ENCODE peak calls at places on chromosomes 6 and 20, in seven cellular contexts. R is H1, T is IMR-90, J is mesendoderm, V is H9, B is mesenchymal stem cell, Y is trophoblast cell. F is an unnamed sample. For H3K79me1, the result is how much of the 10 kb centered on the place peaks cover.

GRCh38 chr6:40082278-40083043 is 148.2 kb upstream of the MOCS1 start:
- DNase-seq in R (no peak), T (no peak), J (no peak), V (no peak), B (no peak), Y (peak), F (no peak)

GRCh38 chr6:39221115-39221514 is 8.2 kb downstream of the KCNK5 start:
- DNase-seq in R (no peak), T (no peak), J (no peak), V (no peak), B (no peak), Y (no peak), F (no peak)

GRCh38 chr20:21615617-21616080 is 89.8 kb upstream of the PAX1 start:
- DNase-seq in R (peak), T (peak), J (peak), V (peak), B (no peak), Y (peak), F (peak)

GRCh38 chr20:23820493-23820892 is 6.0 kb downstream of the CST2 start:
- DNase-seq in R (no peak), T (peak), J (no peak), V (no peak), B (peak), Y (no peak), F (no peak)

GRCh38 chr6:64890609-64891008 is 816.4 kb downstream of the EYS start:
- DNase-seq in R (no peak), T (peak), J (no peak), V (no peak), B (no peak), Y (no peak), F (no peak)

GRCh38 chr20:4613718-4614620 is 107.7 kb upstream of the PRND start:
- DNase-seq in R (peak), T (no peak), J (peak), V (peak), B (peak), Y (peak), F (no peak)

GRCh38 chr6:81643156-81643555 is 109.3 kb downstream of the TENT5A start:
- DNase-seq in R (no peak), T (no peak), J (no peak), V (no peak), B (no peak), Y (peak), F (no peak)

GRCh38 chr6:160379464-160379863 is 31.3 kb downstream of the SLC22A3 start:
- DNase-seq in R (no peak), T (peak), J (no peak), V (no peak), B (no peak), Y (peak), F (no peak)

GRCh38 chr20:63525185-63525584 is 4.6 kb downstream of the PPDPF start:
- DNase-seq in R (no peak), T (no peak), J (no peak), V (no peak), B (no peak), Y (no peak), F (no peak)

GRCh38 chr20:57223648-57224489 is 42.6 kb downstream of the BMP7 start:
- DNase-seq in R (no peak), T (no peak), J (no peak), V (no peak), B (no peak), Y (no peak), F (no peak)

GRCh38 chr6:131597448-131597847 is 24.4 kb downstream of the ARG1 start:
- DNase-seq in R (no peak), T (no peak), J (peak), V (no peak), B (peak), Y (peak), F (no peak)

GRCh38 chr6:17385660-17386059 is 7.7 kb upstream of the CAP2 start:
- DNase-seq in R (no peak), T (peak), J (no peak), V (no peak), B (peak), Y (peak), F (no peak)

GRCh38 chr6:20991910-20992309 is 457.7 kb downstream of the CDKAL1 start:
- DNase-seq in R (no peak), T (no peak), J (no peak), V (no peak), B (no peak), Y (peak), F (no peak)

GRCh38 chr6:88494401-88495140 is 328.4 kb upstream of the CNR1 start:
- DNase-seq in R (no peak), T (no peak), J (no peak), V (no peak), B (no peak), Y (no peak), F (no peak)

GRCh38 chr6:25229671-25230321 is 49.4 kb upstream of the CARMIL1 start:
- DNase-seq in R (no peak), T (peak), J (no peak), V (no peak), B (peak), Y (no peak), F (no peak)

GRCh38 chr20:23249541-23249940 is 101.0 kb upstream of the NXT1 start:
- DNase-seq in R (no peak), T (no peak), J (no peak), V (no peak), B (no peak), Y (no peak), F (no peak)

GRCh38 chr20:20466341-20466879 is 98.5 kb downstream of the INSM1 start:
- DNase-seq in R (no peak), T (peak), J (no peak), V (no peak), B (peak), Y (peak), F (no peak)

GRCh38 chr6:137159912-137160311 is 13.5 kb downstream of the IL22RA2 start:
- DNase-seq in R (no peak), T (no peak), J (no peak), V (no peak), B (no peak), Y (peak), F (no peak)

GRCh38 chr20:44618318-44618731 is 33.2 kb downstream of the ADA start:
- DNase-seq in R (no peak), T (no peak), J (no peak), V (no peak), B (no peak), Y (no peak), F (no peak)

GRCh38 chr6:26307830-26308229 is 57.2 kb upstream of the BTN3A2 start:
- DNase-seq in R (no peak), T (no peak), J (no peak), V (no peak), B (no peak), Y (no peak), F (no peak)

GRCh38 chr6:21752054-21752811 is 158.7 kb downstream of the SOX4 start:
- DNase-seq in R (no peak), T (no peak), J (peak), V (no peak), B (no peak), Y (peak), F (no peak)

GRCh38 chr6:42783177-42783875 is 1.5 kb downstream of the BICRAL start:
- DNase-seq in R (peak), T (peak), J (peak), V (peak), B (peak), Y (peak), F (peak)

GRCh38 chr6:129863664-129864063 is 2.5 kb upstream of the TMEM244 start:
- DNase-seq in R (no peak), T (peak), J (no peak), V (no peak), B (peak), Y (no peak), F (no peak)

GRCh38 chr6:16239798-16240123 is 1.4 kb downstream of the GMPR start:
- DNase-seq in R (no peak), T (peak), J (peak), V (peak), B (peak), Y (no peak), F (no peak)

GRCh38 chr6:26624557-26624956 is 27.8 kb downstream of the ABT1 start:
- DNase-seq in R (no peak), T (no peak), J (no peak), V (no peak), B (no peak), Y (no peak), F (no peak)

GRCh38 chr20:5977223-5977622 is 26.8 kb downstream of the MCM8 start:
- DNase-seq in R (no peak), T (no peak), J (no peak), V (no peak), B (no peak), Y (no peak), F (no peak)

GRCh38 chr20:5981139-5981538 is 30.7 kb downstream of the MCM8 start:
- DNase-seq in R (no peak), T (no peak), J (no peak), V (no peak), B (no peak), Y (no peak), F (no peak)

GRCh38 chr20:5977975-5978374 is 27.5 kb downstream of the MCM8 start:
- DNase-seq in R (no peak), T (no peak), J (no peak), V (no peak), B (no peak), Y (no peak), F (no peak)

GRCh38 chr20:5975778-5976177 is 25.3 kb downstream of the MCM8 start:
- DNase-seq in R (no peak), T (no peak), J (no peak), V (no peak), B (no peak), Y (no peak), F (no peak)

DNA sequence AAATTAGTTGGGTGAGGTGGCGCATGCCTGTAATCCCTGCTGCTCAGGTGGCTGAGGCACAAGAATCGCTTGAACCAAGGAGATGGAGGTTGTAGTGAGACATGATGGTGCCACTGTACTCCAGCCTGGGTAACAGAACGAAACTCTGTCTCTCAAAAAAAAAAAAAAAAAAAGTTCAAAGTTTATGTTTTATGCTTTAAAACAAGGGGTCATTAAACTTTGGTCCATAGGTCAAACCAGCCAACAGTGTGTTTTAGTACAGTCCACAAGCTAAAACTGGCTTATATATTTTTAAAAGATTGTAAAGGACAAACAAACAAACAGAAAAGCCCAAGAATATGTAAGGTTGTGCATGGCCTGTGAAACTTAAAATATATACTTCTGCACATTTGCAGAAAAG is 30.3 kb downstream of the MCM8 start:
- DNase-seq in R (no peak), T (no peak), J (no peak), V (no peak), B (no peak), Y (no peak), F (no peak)
- H3K79me1 ChIP-seq in R (under half), T (under half), J (under half), V (under half), B (under half), Y (under half), F (under half)

DNA sequence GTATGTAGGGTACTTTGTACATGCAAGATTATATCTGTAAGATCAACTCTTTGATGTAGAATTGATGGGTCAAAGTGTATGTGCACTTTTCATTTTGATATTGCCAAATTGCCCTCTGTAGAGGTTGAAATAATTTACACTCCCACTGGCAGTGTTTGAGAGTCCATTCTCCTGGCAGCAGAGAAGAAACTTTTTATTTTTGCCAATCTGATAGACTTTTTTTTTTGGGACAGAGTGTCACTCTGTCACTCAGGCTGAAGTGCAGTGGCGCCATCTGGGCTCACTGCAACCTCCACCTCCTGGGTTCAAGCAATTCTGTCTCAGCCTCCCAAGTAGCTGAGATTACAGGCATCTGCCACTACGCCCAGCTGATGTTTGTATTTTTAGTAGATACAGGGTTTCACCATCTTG is 199.2 kb downstream of the ZFAND3 start:
- DNase-seq in R (no peak), T (no peak), J (no peak), V (no peak), B (no peak), Y (no peak), F (no peak)
- H3K18ac ChIP-seq in R (no peak), T (no peak), J (no peak), V (no peak), B (no peak), Y (no peak), F (no peak)

GRCh38 chr6:46549155-46549554 is 57.9 kb upstream of the RCAN2 start:
- DNase-seq in R (no peak), T (no peak), J (no peak), V (no peak), B (peak), Y (no peak), F (no peak)
- H2BK5ac ChIP-seq in R (no peak), T (no peak), J (no peak), V (no peak), B (no peak), Y (no peak), F (no peak)

GRCh38 chr6:167855825-167856425 is 29.2 kb downstream of the AFDN start:
- DNase-seq in R (no peak), T (peak), J (no peak), V (no peak), B (peak), Y (peak), F (no peak)
- H3K79me1 ChIP-seq in R (under half), T (under half), J (under half), V (under half), B (under half), Y (under half), F (under half)

DNA sequence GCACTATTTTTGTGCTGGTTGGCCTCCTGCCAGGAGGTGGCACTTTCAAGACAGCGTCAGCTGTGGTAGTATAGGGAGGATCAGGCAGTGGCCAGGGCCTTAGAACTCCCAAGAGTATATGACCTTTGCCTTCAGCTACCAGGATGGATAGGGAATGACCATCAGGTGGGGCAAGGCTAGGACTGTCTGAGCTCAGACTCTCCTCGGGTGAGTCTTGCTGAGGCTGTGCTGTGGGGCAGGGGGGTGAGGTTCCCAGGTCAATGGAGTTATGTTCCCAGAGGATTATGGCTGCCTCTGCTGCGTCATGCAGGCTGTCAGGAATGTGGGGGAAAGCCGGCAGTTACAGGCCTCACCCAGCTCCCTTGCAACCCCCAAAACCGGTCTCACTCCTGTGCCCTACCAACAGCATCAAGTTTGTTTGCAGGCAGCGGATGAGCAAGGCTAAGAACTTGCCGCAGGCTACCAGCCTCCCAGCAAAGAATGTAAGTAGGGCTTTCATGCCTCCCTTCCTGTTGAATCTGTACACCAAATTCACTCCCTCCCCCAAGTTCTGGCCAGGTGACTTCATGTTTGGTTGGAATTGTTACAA is 93.5 kb downstream of the ESR1 start:
- DNase-seq in R (no peak), T (no peak), J (no peak), V (no peak), B (no peak), Y (peak), F (no peak)
- H3K18ac ChIP-seq in R (no peak), T (no peak), J (no peak), V (no peak), B (no peak), Y (no peak), F (peak)

F was measured in neuronal stem cell.